ENCODE peak calls at places on chromosomes 1 and 21, in ten cellular contexts. M is CD8-positive, alpha-beta T cell; S is GM23338; V is pancreas; F is left ventricle myocardium inferior; Z is aorta; O is DND-41; J is ovary; R is brain microvascular endothelial cell; Y is neural progenitor cell. D is an unnamed sample.

GRCh38 chr1:46081620-46082019 is 50.8 kb downstream of the PIK3R3 start:
- DNase-seq in Z (no peak), R (no peak), O (no peak), F (no peak), J (no peak), M (no peak), Y (no peak), S (no peak), V (no peak), D (no peak)

GRCh38 chr1:221849897-221850296 is 108.0 kb upstream of the DUSP10 start:
- DNase-seq in J (no peak), S (no peak), Z (no peak), F (no peak), V (no peak), R (no peak), M (no peak), Y (no peak), O (no peak), D (no peak)

GRCh38 chr21:46022551-46023107 is 41.1 kb downstream of the COL6A1 start:
- DNase-seq in O (no peak), V (no peak), M (no peak), J (peak), F (no peak), Z (peak), R (no peak), S (no peak), Y (no peak), D (peak)

GRCh38 chr1:99820546-99820945 is 29.6 kb upstream of the AGL start:
- DNase-seq in J (no peak), Z (no peak), F (no peak), O (peak), S (no peak), R (no peak), V (no peak), Y (no peak), M (peak), D (no peak)

GRCh38 chr1:39178541-39179431 is 25.7 kb upstream of the MACF1 start:
- DNase-seq in R (peak), Z (no peak), M (no peak), J (no peak), O (no peak), Y (peak), S (no peak), F (no peak), V (no peak), D (peak)

GRCh38 chr1:7261490-7261889 is 476.2 kb downstream of the CAMTA1 start:
- DNase-seq in V (no peak), M (no peak), Y (peak), S (peak), R (no peak), O (no peak), F (no peak), Z (no peak), J (no peak), D (no peak)

GRCh38 chr1:108828074-108828961 is 28.6 kb downstream of the AKNAD1 start:
- DNase-seq in O (peak), Y (peak), R (peak), S (peak), V (peak), M (peak), F (peak), J (peak), Z (peak), D (peak)

GRCh38 chr1:10856863-10857598 is 60.6 kb upstream of the CASZ1 start:
- DNase-seq in V (no peak), O (no peak), Y (no peak), F (no peak), M (no peak), Z (no peak), R (no peak), S (no peak), J (no peak), D (no peak)

GRCh38 chr1:67695963-67696362 is 11.0 kb downstream of the GADD45A start:
- DNase-seq in Z (no peak), Y (no peak), V (no peak), F (no peak), O (no peak), R (no peak), S (no peak), J (no peak), M (no peak), D (no peak)

GRCh38 chr1:235995511-235995910 is 69.4 kb downstream of the NID1 start:
- DNase-seq in Z (no peak), J (no peak), V (no peak), S (no peak), R (no peak), M (no peak), Y (peak), F (no peak), O (no peak), D (no peak)

GRCh38 chr1:42157667-42158066 is 4.5 kb downstream of the GUCA2B start:
- DNase-seq in O (peak), Z (no peak), J (no peak), S (peak), V (no peak), Y (no peak), M (no peak), F (no peak), R (no peak), D (no peak)

GRCh38 chr1:81446006-81446669 is 354.6 kb upstream of the ADGRL2 start:
- DNase-seq in Y (no peak), J (no peak), Z (no peak), M (no peak), O (no peak), R (no peak), S (no peak), V (peak), F (peak), D (no peak)

GRCh38 chr1:229848762-229849677 is 218.0 kb upstream of the GALNT2 start:
- DNase-seq in Y (peak), J (no peak), O (peak), S (peak), Z (no peak), M (no peak), F (no peak), V (no peak), R (peak), D (peak)

GRCh38 chr1:1033009-1033587 is 13.2 kb downstream of the AGRN start:
- DNase-seq in S (peak), J (peak), R (peak), F (peak), V (peak), O (peak), Y (peak), Z (peak), M (peak), D (no peak)

GRCh38 chr1:15412843-15413242 is 3.2 kb downstream of the EFHD2 start:
- DNase-seq in J (no peak), Z (peak), V (peak), S (no peak), M (no peak), R (no peak), Y (no peak), O (no peak), F (no peak), D (no peak)

GRCh38 chr1:62732327-62732726 is 44.1 kb upstream of the DOCK7 start:
- DNase-seq in S (no peak), Y (no peak), F (no peak), Z (no peak), V (no peak), M (no peak), O (no peak), J (no peak), R (no peak), D (no peak)

GRCh38 chr1:43241352-43241953 is 28.3 kb upstream of the TMEM125 start:
- DNase-seq in R (peak), V (no peak), J (peak), Y (no peak), F (no peak), O (no peak), S (no peak), Z (no peak), M (no peak), D (peak)
- H3K27ac ChIP-seq in R (no peak), V (no peak), J (no peak), Y (no peak), F (peak), O (no peak), S (no peak), Z (no peak), M (no peak), D (no peak)

DNA sequence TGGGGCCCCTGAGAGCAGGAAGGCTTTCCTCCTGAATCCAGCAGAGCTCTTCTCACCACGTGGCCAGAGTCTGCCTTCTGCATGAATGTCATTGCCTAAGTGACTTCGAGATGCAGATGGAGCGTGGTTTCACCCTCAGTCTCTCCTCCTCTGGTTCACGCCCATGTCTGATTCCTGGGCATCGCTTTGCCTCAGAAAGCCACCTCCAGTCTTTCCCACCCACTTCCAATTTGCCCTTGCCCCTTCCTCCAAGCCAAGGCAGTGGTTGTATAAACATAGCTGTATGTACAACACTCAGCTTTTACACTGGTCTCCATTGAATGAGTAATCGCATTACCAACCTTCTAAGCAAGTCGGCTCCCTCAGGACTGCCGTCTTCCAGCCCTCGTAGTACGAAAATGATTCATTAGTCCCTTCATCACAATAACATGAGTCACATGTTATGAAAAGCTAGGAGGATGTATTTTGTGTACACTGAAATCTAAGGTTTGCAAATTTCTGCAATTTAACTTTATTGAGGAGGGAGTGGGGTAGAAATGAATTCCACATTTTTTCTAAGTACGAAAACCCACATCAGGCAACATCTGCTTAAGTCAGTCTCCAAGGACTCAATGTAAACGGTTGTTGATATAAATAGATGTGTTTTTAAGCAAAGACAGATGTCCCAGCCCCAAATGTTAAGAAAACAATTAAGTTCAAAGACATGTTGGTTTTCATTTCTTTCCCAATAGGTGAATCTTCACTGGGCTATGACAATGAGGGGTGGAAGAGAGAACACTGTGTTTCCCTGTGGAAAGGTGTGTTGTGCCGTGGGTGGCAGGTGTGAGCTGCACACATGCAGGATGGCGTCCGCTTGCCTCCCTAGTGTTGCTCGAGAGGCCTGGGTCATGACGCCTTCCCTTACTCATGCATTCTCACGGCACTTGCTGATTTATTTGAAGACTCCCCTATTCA is 32.3 kb upstream of the ETS2 start:
- DNase-seq in J (no peak), R (peak), O (no peak), M (no peak), S (no peak), Y (no peak), F (no peak), V (no peak), Z (peak), D (peak)
- H3K27ac ChIP-seq in J (no peak), R (peak), O (no peak), M (no peak), S (no peak), Y (no peak), F (peak), V (no peak), Z (peak), D (peak)

DNA sequence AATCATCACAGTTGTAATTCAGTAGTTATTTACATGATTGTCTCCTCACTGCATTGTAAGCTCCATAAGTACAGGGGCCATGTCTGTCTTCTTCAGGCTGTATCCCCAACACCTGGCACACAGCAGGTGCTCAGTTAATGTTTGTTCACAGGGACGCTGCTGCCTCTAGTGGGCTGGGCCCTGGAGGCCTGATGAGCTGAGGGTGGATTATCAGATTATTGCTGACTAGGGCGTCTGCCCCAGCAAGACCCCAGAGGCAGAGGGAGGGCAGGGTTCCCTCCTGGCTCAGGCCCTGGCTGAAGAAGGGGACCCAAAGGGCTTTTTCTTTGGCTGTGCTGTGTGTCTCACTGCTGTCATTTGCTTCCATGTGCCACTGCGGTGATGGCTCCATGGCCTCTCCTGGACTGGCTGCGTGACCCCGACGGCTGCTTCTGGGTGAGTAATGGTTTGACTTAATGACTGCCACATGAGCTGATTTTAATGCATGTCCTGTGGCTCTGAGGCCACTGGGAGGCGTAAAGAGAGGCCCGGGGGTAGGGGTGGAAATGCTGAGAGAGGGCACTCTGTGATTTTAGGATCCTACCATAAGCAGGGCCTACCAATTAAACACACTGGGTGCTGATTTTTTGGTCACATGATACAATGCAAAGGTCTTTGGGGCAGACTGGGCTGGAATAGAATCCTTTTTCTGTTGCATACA is 20.8 kb upstream of the EPB41 start:
- DNase-seq in J (no peak), Z (no peak), S (peak), O (no peak), R (peak), F (no peak), Y (peak), M (peak), V (no peak), D (no peak)
- H3K27ac ChIP-seq in J (no peak), Z (no peak), S (no peak), O (no peak), R (no peak), F (no peak), Y (no peak), M (no peak), V (no peak), D (no peak)

GRCh38 chr1:151720974-151721787 is at the start of gene RIIAD1:
- DNase-seq in V (no peak), M (peak), F (peak), R (no peak), O (peak), Z (no peak), S (peak), Y (peak), J (peak), D (peak)
- H3K27ac ChIP-seq in V (peak), M (no peak), F (peak), R (no peak), O (no peak), Z (peak), S (no peak), Y (no peak), J (peak), D (no peak)

DNA sequence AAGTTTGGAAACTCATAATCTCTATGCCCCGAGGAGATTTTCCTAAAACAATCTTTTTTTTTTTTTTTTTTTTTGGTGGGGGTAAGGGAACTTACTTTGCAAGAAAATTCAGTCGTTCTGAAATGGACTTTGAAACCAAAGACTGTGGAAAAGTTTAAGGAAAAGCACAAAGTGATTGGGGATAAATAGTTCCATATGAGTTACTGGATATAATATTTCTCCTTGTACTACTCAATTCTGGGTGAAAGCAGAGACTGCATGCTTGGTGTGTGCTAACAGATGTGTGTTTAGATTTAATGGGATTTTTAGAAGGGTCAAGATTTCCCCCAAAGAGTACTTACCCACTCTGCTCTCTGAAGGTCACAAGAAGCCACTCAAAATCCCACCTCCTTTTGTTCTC is 204.9 kb upstream of the USP24 start:
- DNase-seq in Y (no peak), Z (no peak), O (no peak), R (no peak), V (no peak), F (no peak), S (no peak), M (no peak), J (no peak), D (no peak)
- H3K27ac ChIP-seq in Y (no peak), Z (no peak), O (no peak), R (no peak), V (no peak), F (no peak), S (no peak), M (no peak), J (no peak), D (no peak)

DNA sequence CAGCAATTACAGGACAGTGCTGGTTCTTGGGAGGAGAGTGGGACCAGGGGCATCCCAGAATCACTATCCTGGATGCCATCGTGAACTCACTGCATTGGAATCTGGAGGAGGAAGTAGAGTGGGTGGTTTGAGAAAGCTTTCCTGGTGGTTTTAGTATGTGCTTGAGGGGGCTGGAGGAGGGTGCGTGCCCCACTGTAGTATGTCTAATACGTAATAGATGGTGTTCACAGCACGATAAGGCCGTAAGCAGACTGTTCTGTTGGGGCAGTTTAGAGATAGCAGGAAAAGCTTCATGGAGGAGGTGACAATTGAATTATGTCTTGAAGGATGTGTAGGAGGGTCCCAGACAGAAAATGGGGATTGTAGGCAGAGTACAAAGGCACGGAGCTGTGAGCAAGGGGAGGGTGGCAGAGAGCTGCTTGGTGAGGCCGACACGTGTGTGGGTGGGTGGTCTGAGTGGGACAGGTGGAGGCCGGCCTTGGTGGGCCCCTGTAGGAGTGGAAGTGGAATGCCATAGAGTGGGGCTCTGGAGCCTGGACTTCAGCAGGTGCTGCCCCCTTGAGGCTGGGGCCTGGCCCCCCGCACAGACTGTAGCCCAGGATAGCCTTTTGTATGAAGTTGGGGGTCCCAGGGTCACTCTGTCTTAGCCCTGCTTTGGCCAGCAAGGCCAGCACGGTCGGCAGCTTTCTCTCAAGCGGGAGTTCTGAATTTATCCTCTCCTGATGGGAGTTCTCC is 37.0 kb downstream of the IL6R start:
- DNase-seq in V (no peak), R (peak), Z (no peak), J (no peak), Y (peak), F (no peak), O (no peak), M (no peak), S (peak), D (no peak)
- H3K27ac ChIP-seq in V (no peak), R (no peak), Z (no peak), J (no peak), Y (no peak), F (no peak), O (no peak), M (no peak), S (no peak), D (peak)

DNA sequence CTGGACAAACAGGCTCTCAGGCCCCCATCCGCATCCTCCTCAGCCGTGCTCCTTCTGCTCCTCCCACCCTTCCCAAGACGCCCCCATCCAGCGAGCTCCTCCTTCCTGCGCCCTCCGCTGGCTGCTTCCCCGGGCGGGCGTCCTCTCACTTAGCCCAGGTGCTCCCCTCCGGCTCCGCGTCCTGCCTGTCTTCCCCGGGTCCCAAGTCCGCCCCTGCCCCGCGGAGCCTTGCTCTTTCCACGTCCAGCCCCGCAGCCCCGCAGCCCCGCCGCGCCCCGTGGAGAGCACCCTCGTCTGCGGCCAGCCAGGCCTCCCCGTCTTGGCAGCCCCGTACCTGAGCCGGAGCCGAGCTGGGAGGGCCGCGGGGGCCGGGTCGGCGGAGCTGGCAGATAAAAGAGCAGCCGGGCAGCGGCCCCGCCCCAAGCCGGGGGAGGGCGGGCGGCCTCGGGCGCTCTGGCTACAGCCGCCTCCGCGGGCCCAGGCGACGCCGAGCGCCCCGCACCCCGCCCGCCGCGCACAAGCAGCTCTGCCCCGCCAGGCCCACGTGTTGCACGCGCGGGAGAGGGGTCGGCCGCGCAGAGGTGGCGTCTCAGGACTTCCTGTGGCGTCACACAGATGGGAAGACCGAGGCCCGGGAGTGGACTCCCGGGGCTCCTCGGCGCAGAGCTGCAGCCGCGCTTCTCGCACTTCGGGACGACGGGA is at the start of gene PAQR7:
- DNase-seq in Y (peak), M (peak), R (peak), Z (peak), O (no peak), S (peak), F (peak), V (peak), J (peak), D (peak)
- H3K27ac ChIP-seq in Y (no peak), M (peak), R (peak), Z (peak), O (no peak), S (peak), F (peak), V (peak), J (peak), D (peak)